ENCODE peak calls at places on chromosomes 12 and 14, in four cellular contexts. V is GM12865; H is NCI-H2029 treated with DMSO at 0.1 percent for 48 hours; X is activated naive CD4-positive, alpha-beta T cell treated with anti-CD3 and anti-CD28 coated beads for 36 hours. N is an unnamed sample.

GRCh38 chr14:73140924-73141323 is 4.6 kb downstream of the PSEN1 start:
- DNase-seq in X (no peak), V (no peak), H (no peak), N (no peak)

GRCh38 chr14:102040153-102040552 is 46.7 kb downstream of the HSP90AA1 start:
- DNase-seq in V (no peak), X (no peak), H (no peak), N (no peak)

GRCh38 chr14:95871531-95871930 is 5.1 kb upstream of the TUNAR start:
- DNase-seq in X (no peak), V (no peak), H (peak; percentile 53), N (peak; percentile 58)

GRCh38 chr12:75511116-75512048 is at the start of gene KRR1:
- DNase-seq in X (peak; percentile 95), V (peak; percentile 97), H (peak; percentile 95), N (peak; percentile 87)

GRCh38 chr14:76546426-76547221 is 170.7 kb downstream of the ESRRB start:
- DNase-seq in H (no peak), X (peak; percentile 29), V (peak; percentile 30), N (peak; percentile 48)

GRCh38 chr14:98925362-98926040 is 346.5 kb downstream of the BCL11B start:
- DNase-seq in X (no peak), H (no peak), V (peak; percentile 5), N (no peak)

GRCh38 chr14:59464651-59465569 is at the start of gene GPR135:
- DNase-seq in X (peak; percentile 64), H (peak; percentile 34), V (peak; percentile 58), N (peak; percentile 76)

GRCh38 chr12:56157201-56158028 is 744 bp upstream of the MYL6 start:
- DNase-seq in V (peak; percentile 86), H (peak; percentile 77), X (peak; percentile 60), N (peak; percentile 85)

GRCh38 chr14:63951429-63951828 is 98.6 kb downstream of the SYNE2 start:
- DNase-seq in H (no peak), V (no peak), X (no peak), N (no peak)

GRCh38 chr14:23307687-23308644 is 1.3 kb downstream of the BCL2L2 start:
- DNase-seq in V (no peak), H (no peak), X (no peak), N (no peak)

GRCh38 chr14:34851395-34851794 is 23.8 kb downstream of the BAZ1A start:
- DNase-seq in H (no peak), V (no peak), X (no peak), N (no peak)

GRCh38 chr14:102848830-102849521 is 71.7 kb downstream of the TRAF3 start:
- DNase-seq in X (no peak), H (no peak), V (no peak), N (peak; percentile 86)